ENCODE peak calls at places on chromosomes 4 and X, in five cellular contexts. H, T, U, Z and O are unnamed samples.
A peak's percentile ranks its signal among the peaks of the same experiment; 100 is the strongest.

GRCh38 chr4:10565166-10565780 is 108.0 kb upstream of the ZNF518B start:
- DNase-seq in H (no peak), T (no peak), U (no peak), Z (no peak), O (no peak)

GRCh38 chr4:145207934-145208333 is 27.5 kb upstream of the OTUD4 start:
- DNase-seq in H (no peak), T (no peak), U (no peak), Z (no peak), O (no peak)

GRCh38 chr4:77880784-77881183 is 18.2 kb downstream of the MRPL1 start:
- DNase-seq in H (no peak), T (no peak), U (no peak), Z (no peak), O (no peak)

GRCh38 chrX:1657367-1658082 is 42.7 kb downstream of the ASMT start:
- DNase-seq in H (no peak), T (no peak), U (no peak), Z (peak; percentile 20), O (no peak)

GRCh38 chr4:142282870-142283431 is 563.1 kb downstream of the INPP4B start:
- DNase-seq in H (no peak), T (no peak), U (no peak), Z (peak; percentile 31), O (no peak)

GRCh38 chr4:7756561-7757355 is 182.9 kb downstream of the AFAP1 start:
- DNase-seq in H (no peak), T (no peak), U (no peak), Z (no peak), O (no peak)

GRCh38 chrX:24117288-24117687 is 32.2 kb upstream of the ZFX start:
- DNase-seq in H (no peak), T (peak; percentile 42), U (no peak), Z (peak; percentile 18), O (no peak)

GRCh38 chrX:2521092-2521926 is 20.5 kb upstream of the DHRSX start:
- DNase-seq in H (no peak), T (no peak), U (no peak), Z (no peak), O (peak; percentile 78)

GRCh38 chr4:35516102-35516501 is 728.2 kb downstream of the ARAP2 start:
- DNase-seq in H (no peak), T (no peak), U (no peak), Z (no peak), O (no peak)

GRCh38 chr4:75919914-75920313 is 17.7 kb upstream of the PPEF2 start:
- DNase-seq in H (no peak), T (no peak), U (no peak), Z (peak; percentile 84), O (no peak)

GRCh38 chr4:122827899-122828601 is 1.4 kb downstream of the FGF2 start:
- DNase-seq in H (no peak), T (no peak), U (no peak), Z (peak; percentile 35), O (no peak)

GRCh38 chr4:105637409-105638258 is 70.9 kb downstream of the INTS12 start:
- DNase-seq in H (no peak), T (no peak), U (peak; percentile 47), Z (peak; percentile 70), O (peak; percentile 47)

GRCh38 chrX:54721424-54721823 is 76.6 kb downstream of the ITIH6 start:
- DNase-seq in H (no peak), T (no peak), U (no peak), Z (no peak), O (no peak)

GRCh38 chr4:85598936-85599335 is 124.0 kb downstream of the ARHGAP24 start:
- DNase-seq in H (no peak), T (no peak), U (no peak), Z (no peak), O (no peak)

DNA sequence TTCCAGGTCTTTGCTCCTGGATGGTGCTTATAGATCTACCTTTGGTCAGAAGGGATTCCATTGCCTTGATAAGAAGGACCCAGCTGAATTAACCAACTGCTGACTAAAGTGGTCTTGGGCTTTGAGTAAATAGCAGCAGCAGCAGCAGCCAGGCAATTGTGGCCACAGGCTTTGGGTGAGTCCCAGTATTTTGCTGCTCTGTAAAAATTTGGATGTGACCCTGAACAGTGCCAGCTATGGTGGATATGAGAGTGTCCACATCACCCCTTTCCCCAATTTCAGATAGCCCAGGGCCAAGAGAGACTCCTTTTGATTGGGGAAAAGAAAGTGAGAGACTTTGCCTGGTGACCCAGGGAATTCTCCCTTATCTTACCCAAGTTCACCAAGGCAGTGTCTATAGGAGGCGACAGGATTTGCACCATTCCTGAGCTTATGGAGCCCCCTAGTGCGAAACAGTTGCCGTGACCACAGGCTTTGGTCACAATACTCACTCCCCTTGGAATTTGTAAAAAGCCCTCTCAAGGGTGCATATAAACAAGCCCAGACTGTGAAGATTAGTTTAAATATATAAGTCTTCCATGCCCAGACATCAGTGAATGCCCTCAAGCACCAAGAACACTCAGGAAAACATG is 518.0 kb downstream of the TMA16 start:
- DNase-seq in H (no peak), T (no peak), U (no peak), Z (no peak), O (no peak)
- TF ChIP-seq CTCF in H (peak; percentile 83), T (no peak), U (no peak), Z (no peak), O (no peak)

GRCh38 chr4:153790962-153791551 is 2.2 kb upstream of the SFRP2 start:
- DNase-seq in H (peak; percentile 76), T (no peak), U (no peak), Z (no peak), O (no peak)
- TF ChIP-seq CTCF in H (peak; percentile 69), T (no peak), U (no peak), Z (no peak), O (no peak)

GRCh38 chr4:30269850-30270249 is 450.3 kb upstream of the PCDH7 start:
- DNase-seq in H (no peak), T (no peak), U (no peak), Z (no peak), O (no peak)
- TF ChIP-seq CTCF in H (peak; percentile 51), T (no peak), U (no peak), Z (no peak), O (no peak)

GRCh38 chr4:98625920-98626319 is 32.5 kb downstream of the TSPAN5 start:
- DNase-seq in H (no peak), T (no peak), U (no peak), Z (no peak), O (no peak)

GRCh38 chr4:98625399-98625798 is 33.0 kb downstream of the TSPAN5 start:
- DNase-seq in H (no peak), T (no peak), U (no peak), Z (no peak), O (no peak)

GRCh38 chr4:98627477-98627876 is 30.9 kb downstream of the TSPAN5 start:
- DNase-seq in H (no peak), T (no peak), U (no peak), Z (no peak), O (no peak)

GRCh38 chr4:98627883-98628282 is 30.5 kb downstream of the TSPAN5 start:
- DNase-seq in H (no peak), T (peak; percentile 42), U (no peak), Z (no peak), O (no peak)

DNA sequence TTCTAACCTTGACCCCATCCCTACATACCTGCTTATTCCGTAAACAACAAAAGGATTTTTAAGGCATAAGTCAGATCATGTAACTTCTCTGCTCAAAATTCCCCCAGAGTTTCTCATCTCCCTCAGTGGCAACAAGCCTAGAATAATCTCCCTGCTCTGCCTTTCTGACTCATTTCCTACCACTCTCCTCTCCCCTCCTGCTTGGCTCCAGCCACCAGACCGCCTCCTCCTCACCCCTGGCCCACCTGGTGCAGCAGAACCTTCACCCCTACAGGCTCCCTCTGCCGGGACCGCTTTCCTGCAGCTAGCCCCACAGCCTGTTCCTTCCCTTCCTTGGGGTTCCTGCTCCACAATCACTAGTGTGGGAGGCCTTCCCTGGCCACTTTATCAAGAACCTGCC is 32.1 kb downstream of the TSPAN5 start:
- DNase-seq in H (no peak), T (peak; percentile 62), U (no peak), Z (no peak), O (no peak)
- TF ChIP-seq CTCF in H (no peak), T (peak; percentile 33), U (no peak), Z (no peak), O (no peak)

GRCh38 chrX:46382595-46382994 is 162.6 kb downstream of the ZNF674 start:
- DNase-seq in H (no peak), T (no peak), U (no peak), Z (no peak), O (no peak)

GRCh38 chrX:46380148-46380752 is 165.0 kb downstream of the ZNF674 start:
- DNase-seq in H (no peak), T (no peak), U (no peak), Z (no peak), O (no peak)

GRCh38 chrX:46386511-46386910 is 158.7 kb downstream of the ZNF674 start:
- DNase-seq in H (no peak), T (no peak), U (no peak), Z (no peak), O (no peak)

GRCh38 chrX:46383006-46383405 is 162.2 kb downstream of the ZNF674 start:
- DNase-seq in H (no peak), T (no peak), U (no peak), Z (no peak), O (no peak)

GRCh38 chrX:46381630-46382029 is 163.6 kb downstream of the ZNF674 start:
- DNase-seq in H (no peak), T (no peak), U (no peak), Z (no peak), O (no peak)
- TF ChIP-seq CTCF in H (peak; percentile 63), T (peak; percentile 49), U (no peak), Z (no peak), O (peak; percentile 59)

GRCh38 chr4:168830777-168831512 is 179.1 kb downstream of the CBR4 start:
- DNase-seq in H (no peak), T (no peak), U (no peak), Z (no peak), O (no peak)

GRCh38 chr4:168831919-168832745 is 177.9 kb downstream of the CBR4 start:
- DNase-seq in H (peak; percentile 82), T (no peak), U (peak; percentile 49), Z (peak; percentile 84), O (peak; percentile 69)

GRCh38 chr4:168831585-168831918 is 178.5 kb downstream of the CBR4 start:
- DNase-seq in H (no peak), T (no peak), U (no peak), Z (peak; percentile 33), O (no peak)

GRCh38 chr4:168835880-168836454 is 174.1 kb downstream of the CBR4 start:
- DNase-seq in H (no peak), T (no peak), U (no peak), Z (no peak), O (no peak)

GRCh38 chr4:168832746-168833575 is 177.1 kb downstream of the CBR4 start:
- DNase-seq in H (peak; percentile 73), T (no peak), U (no peak), Z (peak; percentile 41), O (no peak)
- TF ChIP-seq CTCF in H (peak; percentile 44), T (peak; percentile 45), U (peak; percentile 18), Z (no peak), O (no peak)

GRCh38 chrX:112223391-112223790 is 140.8 kb upstream of the TRPC5 start:
- DNase-seq in H (no peak), T (no peak), U (no peak), Z (no peak), O (no peak)

DNA sequence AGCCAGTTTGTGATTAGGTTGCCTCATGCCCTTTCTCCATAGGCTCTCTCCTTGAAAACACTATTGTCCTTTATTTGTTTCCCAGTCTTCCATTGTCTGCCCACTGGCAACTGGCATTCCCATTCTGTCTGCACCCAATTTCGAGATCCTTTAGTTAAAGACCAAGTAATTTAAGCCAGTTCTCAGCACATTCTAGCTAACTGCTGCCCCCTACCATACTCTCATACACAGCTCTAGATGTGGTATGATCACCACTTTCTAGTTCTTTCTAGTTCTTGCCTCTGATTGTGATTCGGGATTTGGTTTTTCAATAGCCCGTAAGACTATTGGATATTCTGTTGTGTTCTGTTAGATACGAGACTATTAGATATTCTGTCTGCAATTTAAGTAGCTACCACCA is 135.8 kb upstream of the TRPC5 start:
- DNase-seq in H (no peak), T (no peak), U (no peak), Z (no peak), O (no peak)
- TF ChIP-seq CTCF in H (no peak), T (no peak), U (no peak), Z (no peak), O (no peak)